ENCODE peak calls at places on chromosomes 4 and X, in four cellular contexts. One of them, this sample, is unnamed.
A peak's percentile ranks its signal among the peaks of the same experiment; 100 is the strongest.

GRCh38 chr4:21134994-21135393 is 434.7 kb downstream of the PACRGL start:
- DNase-seq in IMR-90: no peak
- DNase-seq in OCI-LY7: no peak
- DNase-seq in ovary: no peak
- DNase-seq in this sample: no peak

GRCh38 chr4:169054879-169055278 is 44.8 kb upstream of the CBR4 start:
- DNase-seq in IMR-90: no peak
- DNase-seq in OCI-LY7: no peak
- DNase-seq in ovary: no peak
- DNase-seq in this sample: no peak

GRCh38 chr4:77190053-77190452 is 33.0 kb downstream of the CCNG2 start:
- DNase-seq in IMR-90: peak; percentile 6
- DNase-seq in OCI-LY7: no peak
- DNase-seq in ovary: no peak
- DNase-seq in this sample: no peak

GRCh38 chr4:182555997-182556418 is 312.8 kb downstream of the TENM3 start:
- DNase-seq in IMR-90: peak; percentile 91
- DNase-seq in OCI-LY7: no peak
- DNase-seq in ovary: no peak
- DNase-seq in this sample: no peak

GRCh38 chrX:39331062-39331704 is 529.9 kb downstream of the MID1IP1 start:
- DNase-seq in IMR-90: no peak
- DNase-seq in OCI-LY7: no peak
- DNase-seq in ovary: no peak
- DNase-seq in this sample: peak; percentile 68

GRCh38 chrX:150502091-150502490 is 66.3 kb upstream of the MTM1 start:
- DNase-seq in IMR-90: no peak
- DNase-seq in OCI-LY7: no peak
- DNase-seq in ovary: no peak
- DNase-seq in this sample: no peak

GRCh38 chr4:3365871-3366842 is 73.3 kb downstream of the RGS12 start:
- DNase-seq in IMR-90: no peak
- DNase-seq in OCI-LY7: no peak
- DNase-seq in ovary: no peak
- DNase-seq in this sample: no peak

GRCh38 chr4:53455766-53456165 is 78.3 kb downstream of the FIP1L1 start:
- DNase-seq in IMR-90: no peak
- DNase-seq in OCI-LY7: no peak
- DNase-seq in ovary: no peak
- DNase-seq in this sample: no peak

GRCh38 chrX:41335590-41336331 is 1.8 kb downstream of the DDX3X start:
- DNase-seq in IMR-90: peak; percentile 80
- DNase-seq in OCI-LY7: no peak
- DNase-seq in ovary: no peak
- DNase-seq in this sample: peak; percentile 31

GRCh38 chr4:37822220-37822619 is 4.3 kb upstream of the PGM2 start:
- DNase-seq in IMR-90: no peak
- DNase-seq in OCI-LY7: no peak
- DNase-seq in ovary: no peak
- DNase-seq in this sample: no peak

GRCh38 chr4:2066011-2066551 is 7.0 kb downstream of the NAT8L start:
- DNase-seq in IMR-90: no peak
- DNase-seq in OCI-LY7: no peak
- DNase-seq in ovary: peak; percentile 13
- DNase-seq in this sample: no peak

GRCh38 chr4:186032259-186032658 is 36.7 kb upstream of the TLR3 start:
- DNase-seq in IMR-90: no peak
- DNase-seq in OCI-LY7: peak; percentile 17
- DNase-seq in ovary: no peak
- DNase-seq in this sample: no peak

DNA sequence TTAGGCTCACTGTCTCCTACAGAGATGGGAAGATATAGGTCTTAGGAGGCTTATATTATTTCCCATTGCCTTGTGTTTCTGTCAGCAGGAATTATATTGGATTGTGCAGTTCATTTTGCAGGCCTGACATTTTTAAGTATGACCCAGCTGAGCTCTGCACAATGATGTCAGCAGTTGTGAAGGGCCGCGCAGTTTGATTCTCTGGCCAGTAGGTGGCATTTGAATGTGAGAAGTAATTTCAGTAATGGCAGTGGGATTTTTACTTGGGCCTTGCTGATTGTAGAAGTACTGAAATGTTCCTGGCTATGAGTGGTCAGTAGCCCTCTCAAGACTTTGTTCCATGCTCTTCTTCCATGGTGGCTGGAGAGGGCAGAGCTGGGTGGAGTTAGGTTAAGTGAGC is 247.2 kb upstream of the MTMR8 start:
- DNase-seq in IMR-90: no peak
- DNase-seq in OCI-LY7: peak; percentile 35
- DNase-seq in ovary: no peak
- DNase-seq in this sample: peak; percentile 28
- TF ChIP-seq CTCF in IMR-90: no peak
- TF ChIP-seq CTCF in OCI-LY7: peak; percentile 72
- TF ChIP-seq CTCF in ovary: no peak
- TF ChIP-seq CTCF in this sample: no peak

GRCh38 chr4:103429283-103429682 is 231.1 kb upstream of the CENPE start:
- DNase-seq in IMR-90: no peak
- DNase-seq in OCI-LY7: no peak
- DNase-seq in ovary: no peak
- DNase-seq in this sample: peak; percentile 27
- TF ChIP-seq CTCF in IMR-90: no peak
- TF ChIP-seq CTCF in OCI-LY7: peak; percentile 46
- TF ChIP-seq CTCF in ovary: no peak
- TF ChIP-seq CTCF in this sample: no peak

DNA sequence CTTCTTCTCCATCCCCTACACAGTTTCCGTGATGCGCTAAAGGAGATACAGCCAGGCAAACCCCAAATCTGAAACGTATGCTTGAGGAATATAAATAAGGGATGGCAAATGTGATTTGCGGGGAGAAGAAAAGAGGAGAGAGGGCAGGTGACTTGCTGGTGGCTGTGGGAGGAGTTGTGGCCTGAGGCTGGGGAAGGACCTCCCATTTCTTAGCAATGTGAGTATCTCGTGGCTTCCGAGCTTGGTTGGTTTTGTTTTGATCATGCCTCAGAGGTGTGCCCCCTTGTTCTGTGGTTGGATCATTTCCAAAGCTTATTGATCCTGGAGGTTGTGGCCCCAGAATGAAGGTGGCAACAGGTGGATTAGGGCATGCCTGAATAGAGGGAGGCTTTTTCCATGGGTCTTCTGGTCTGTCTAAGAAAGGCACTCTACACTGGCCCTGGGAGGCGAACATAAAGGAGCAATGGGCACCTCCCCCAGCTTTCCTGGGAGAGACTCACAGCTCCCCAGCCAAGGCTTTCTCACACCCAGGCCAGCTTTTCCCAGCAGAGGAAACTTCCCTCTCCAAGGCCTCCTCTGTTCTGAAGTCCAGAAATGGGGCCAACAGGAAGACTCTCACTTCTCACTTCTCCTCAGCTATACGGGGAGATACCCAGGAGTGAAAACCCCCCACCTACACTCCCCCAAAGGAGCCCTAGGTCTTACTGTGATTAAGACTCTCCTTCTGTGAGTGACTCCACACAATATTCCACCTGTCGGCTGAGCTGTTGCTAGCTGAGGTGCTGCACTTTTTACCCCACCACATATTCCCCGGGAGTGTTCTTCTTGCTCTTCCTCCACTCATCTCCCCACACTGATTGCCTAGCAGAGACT is 40.0 kb downstream of the C4orf51 start:
- DNase-seq in IMR-90: no peak
- DNase-seq in OCI-LY7: no peak
- DNase-seq in ovary: no peak
- DNase-seq in this sample: peak; percentile 72
- TF ChIP-seq CTCF in IMR-90: no peak
- TF ChIP-seq CTCF in OCI-LY7: no peak
- TF ChIP-seq CTCF in ovary: no peak
- TF ChIP-seq CTCF in this sample: no peak

DNA sequence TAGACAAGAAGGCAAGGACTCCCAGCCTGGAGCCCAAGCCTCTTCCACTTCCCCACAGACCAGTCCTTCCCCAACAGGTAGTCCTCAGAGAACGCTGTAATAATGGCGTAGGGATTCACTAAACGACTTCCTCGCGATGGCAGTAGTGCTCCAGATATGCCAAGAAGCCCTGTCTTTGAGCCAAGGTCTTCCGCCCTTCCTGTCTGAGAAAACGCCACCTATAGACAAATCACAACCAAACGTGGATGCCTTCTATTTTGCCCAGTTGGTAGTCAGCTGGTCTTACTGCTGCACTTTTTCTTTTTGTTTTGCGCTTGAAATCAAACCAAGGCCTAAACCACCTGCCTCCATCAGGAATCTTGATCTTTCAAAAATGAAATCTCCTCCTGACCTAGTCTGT is 203.3 kb downstream of the OR13H1 start:
- DNase-seq in IMR-90: peak; percentile 90
- DNase-seq in OCI-LY7: no peak
- DNase-seq in ovary: peak; percentile 80
- DNase-seq in this sample: no peak
- TF ChIP-seq CTCF in IMR-90: peak; percentile 71
- TF ChIP-seq CTCF in OCI-LY7: no peak
- TF ChIP-seq CTCF in ovary: peak; percentile 48
- TF ChIP-seq CTCF in this sample: no peak

DNA sequence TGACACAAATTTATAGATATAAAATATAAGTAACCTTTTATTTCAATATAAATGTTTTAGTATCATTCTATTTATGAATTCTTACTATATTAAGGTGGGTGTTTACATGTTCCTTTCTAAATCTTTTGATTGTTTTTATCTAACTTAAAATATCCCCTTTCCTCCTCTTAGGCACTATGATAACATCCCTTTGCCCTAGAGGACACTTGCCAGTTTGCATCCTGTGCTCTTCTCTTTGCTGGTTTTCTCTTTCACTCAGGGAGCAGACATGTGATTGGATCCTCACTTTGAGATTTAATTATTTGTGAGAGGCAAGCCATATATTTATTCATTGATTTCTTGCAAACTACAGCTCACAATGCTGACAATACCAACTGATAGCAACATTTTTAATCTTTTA is 16.2 kb downstream of the LRIT3 start:
- DNase-seq in IMR-90: no peak
- DNase-seq in OCI-LY7: no peak
- DNase-seq in ovary: no peak
- DNase-seq in this sample: no peak
- TF ChIP-seq CTCF in IMR-90: no peak
- TF ChIP-seq CTCF in OCI-LY7: no peak
- TF ChIP-seq CTCF in ovary: no peak
- TF ChIP-seq CTCF in this sample: no peak

GRCh38 chrX:136170109-136170800 is 22.9 kb downstream of the FHL1 start:
- DNase-seq in IMR-90: peak; percentile 50
- DNase-seq in OCI-LY7: no peak
- DNase-seq in ovary: peak; percentile 25
- DNase-seq in this sample: no peak

GRCh38 chrX:136162827-136163427 is 15.6 kb downstream of the FHL1 start:
- DNase-seq in IMR-90: peak; percentile 43
- DNase-seq in OCI-LY7: peak; percentile 42
- DNase-seq in ovary: peak; percentile 31
- DNase-seq in this sample: peak; percentile 63

GRCh38 chrX:136163694-136164093 is 16.4 kb downstream of the FHL1 start:
- DNase-seq in IMR-90: no peak
- DNase-seq in OCI-LY7: no peak
- DNase-seq in ovary: no peak
- DNase-seq in this sample: no peak

GRCh38 chrX:136168929-136169735 is 21.8 kb downstream of the FHL1 start:
- DNase-seq in IMR-90: peak; percentile 97
- DNase-seq in OCI-LY7: no peak
- DNase-seq in ovary: peak; percentile 29
- DNase-seq in this sample: no peak

GRCh38 chrX:136166221-136166855 is 19.0 kb downstream of the FHL1 start:
- DNase-seq in IMR-90: peak; percentile 55
- DNase-seq in OCI-LY7: peak; percentile 3
- DNase-seq in ovary: no peak
- DNase-seq in this sample: no peak
- TF ChIP-seq CTCF in IMR-90: peak; percentile 57
- TF ChIP-seq CTCF in OCI-LY7: peak; percentile 32
- TF ChIP-seq CTCF in ovary: no peak
- TF ChIP-seq CTCF in this sample: no peak

GRCh38 chr4:46653842-46654241 is 255.2 kb downstream of the COX7B2 start:
- DNase-seq in IMR-90: no peak
- DNase-seq in OCI-LY7: no peak
- DNase-seq in ovary: no peak
- DNase-seq in this sample: no peak

GRCh38 chr4:46645092-46645491 is 255.2 kb upstream of the GABRA2 start:
- DNase-seq in IMR-90: no peak
- DNase-seq in OCI-LY7: no peak
- DNase-seq in ovary: no peak
- DNase-seq in this sample: no peak

GRCh38 chr4:46649390-46649789 is 259.5 kb upstream of the GABRA2 start:
- DNase-seq in IMR-90: peak; percentile 4
- DNase-seq in OCI-LY7: no peak
- DNase-seq in ovary: no peak
- DNase-seq in this sample: no peak

DNA sequence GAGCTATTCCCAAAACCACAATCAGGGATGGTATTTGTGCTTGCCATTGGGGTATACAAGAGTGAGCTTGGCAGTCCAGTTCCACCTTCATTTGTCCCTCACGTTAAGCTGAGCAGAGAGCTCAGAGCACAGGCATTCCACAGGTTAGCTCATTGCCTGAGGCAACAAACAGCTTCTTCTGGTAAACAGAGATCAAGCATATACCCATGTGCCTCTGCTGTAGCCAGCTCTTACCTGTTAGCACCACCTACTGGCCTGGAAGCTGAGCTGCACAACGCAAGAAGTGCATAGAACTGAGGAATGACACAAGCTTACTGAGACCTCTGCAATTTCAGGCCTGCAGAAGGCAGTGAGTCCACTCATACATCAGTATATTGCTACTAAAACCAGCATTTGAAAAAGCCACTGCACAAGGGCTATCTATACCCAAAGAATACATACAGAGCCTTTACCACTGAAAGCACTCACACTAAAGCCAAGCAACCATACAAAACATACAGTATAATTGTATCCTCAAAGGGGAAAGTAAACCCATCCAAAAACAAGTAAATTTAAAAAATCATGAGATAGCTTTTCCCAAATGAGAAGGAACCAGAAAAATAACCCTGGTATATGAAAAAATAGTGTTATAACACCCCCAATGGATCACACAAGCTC is 258.3 kb upstream of the GABRA2 start:
- DNase-seq in IMR-90: peak; percentile 64
- DNase-seq in OCI-LY7: peak; percentile 43
- DNase-seq in ovary: no peak
- DNase-seq in this sample: peak; percentile 13
- TF ChIP-seq CTCF in IMR-90: peak; percentile 55
- TF ChIP-seq CTCF in OCI-LY7: peak; percentile 82
- TF ChIP-seq CTCF in ovary: no peak
- TF ChIP-seq CTCF in this sample: no peak

GRCh38 chr4:161317000-161317399 is 846.8 kb downstream of the FSTL5 start:
- DNase-seq in IMR-90: no peak
- DNase-seq in OCI-LY7: no peak
- DNase-seq in ovary: no peak
- DNase-seq in this sample: no peak

DNA sequence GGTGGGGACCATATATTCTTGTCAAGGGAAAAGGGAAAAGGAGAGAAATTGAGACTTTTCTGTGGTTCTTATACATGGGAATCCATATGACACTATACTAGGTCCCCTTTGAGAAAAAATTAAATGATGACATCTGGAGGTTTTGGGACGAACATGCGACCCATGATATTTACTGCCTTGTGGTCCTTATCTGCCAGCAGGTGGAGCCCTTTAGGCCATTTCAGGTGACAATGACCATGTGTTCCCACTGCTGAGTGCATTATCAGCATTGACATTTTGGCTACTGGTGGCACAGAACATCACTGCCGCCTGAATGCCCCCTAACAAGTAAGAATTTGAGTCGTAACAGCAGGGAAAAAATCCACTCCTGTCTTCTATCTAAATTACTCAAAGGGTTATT is 843.4 kb downstream of the FSTL5 start:
- DNase-seq in IMR-90: no peak
- DNase-seq in OCI-LY7: peak; percentile 37
- DNase-seq in ovary: no peak
- DNase-seq in this sample: no peak
- TF ChIP-seq CTCF in IMR-90: peak; percentile 9
- TF ChIP-seq CTCF in OCI-LY7: peak; percentile 78
- TF ChIP-seq CTCF in ovary: no peak
- TF ChIP-seq CTCF in this sample: no peak